ENCODE peak calls at places on chromosomes 12 and 14, in nine cellular contexts. Z is pancreas; J is BJ; P is CD8-positive, alpha-beta T cell; E is endodermal cell; X is cardiac muscle cell; M is ovary; Y is breast epithelium; H is heart left ventricle. L is an unnamed sample.

GRCh38 chr12:2075558-2076195 is 22.9 kb downstream of the CACNA1C start:
- DNase-seq in M (no peak), E (no peak), P (no peak), X (peak), Z (no peak), J (no peak), H (peak), Y (no peak), L (no peak)

GRCh38 chr14:82009076-82009475 is 475.4 kb upstream of the SEL1L start:
- DNase-seq in X (no peak), Y (no peak), Z (no peak), M (no peak), H (no peak), E (peak), P (no peak), J (no peak), L (peak)

GRCh38 chr12:2154050-2154449 is 101.3 kb downstream of the CACNA1C start:
- DNase-seq in M (no peak), E (no peak), X (no peak), Y (no peak), H (no peak), J (no peak), P (no peak), Z (no peak), L (no peak)

GRCh38 chr12:50925920-50926319 is 26.4 kb upstream of the HIGD1C start:
- DNase-seq in M (no peak), Z (no peak), H (no peak), P (no peak), X (no peak), J (no peak), E (no peak), Y (no peak), L (no peak)

GRCh38 chr14:102155150-102155549 is 15.5 kb downstream of the WDR20 start:
- DNase-seq in X (peak), E (no peak), J (no peak), H (no peak), Z (no peak), Y (no peak), M (no peak), P (no peak), L (no peak)

GRCh38 chr14:98169170-98169587 is 1102.8 kb downstream of the BCL11B start:
- DNase-seq in X (no peak), H (no peak), J (no peak), M (no peak), P (no peak), Y (no peak), E (no peak), Z (no peak), L (no peak)

GRCh38 chr14:101255765-101256125 is 305.6 kb upstream of the DIO3 start:
- DNase-seq in Z (no peak), X (no peak), Y (no peak), J (no peak), M (no peak), E (peak), H (no peak), P (no peak), L (no peak)

GRCh38 chr14:56150018-56150417 is 31.8 kb downstream of the PELI2 start:
- DNase-seq in P (no peak), Z (no peak), J (no peak), X (no peak), Y (no peak), M (no peak), E (no peak), H (no peak), L (peak)

GRCh38 chr14:106845286-106846087 is 1319.1 kb downstream of the TMEM121 start:
- DNase-seq in J (no peak), P (peak), H (no peak), X (no peak), M (peak), E (no peak), Y (peak), Z (peak), L (peak)

GRCh38 chr14:76773188-76773885 is 12.1 kb downstream of the VASH1 start:
- DNase-seq in H (peak), Z (no peak), P (no peak), M (peak), E (peak), X (no peak), Y (peak), J (peak), L (no peak)

GRCh38 chr14:32230181-32230580 is 27.1 kb upstream of the RNU6-8 start:
- DNase-seq in M (no peak), P (no peak), J (peak), E (no peak), Z (no peak), X (no peak), Y (no peak), H (no peak), L (no peak)

GRCh38 chr12:93087836-93088610 is 158.9 kb upstream of the EEA1 start:
- DNase-seq in J (no peak), Y (no peak), Z (no peak), H (no peak), M (no peak), E (no peak), P (no peak), X (no peak), L (no peak)

GRCh38 chr12:63922446-63922845 is 77.9 kb downstream of the SRGAP1 start:
- DNase-seq in M (no peak), Y (no peak), X (no peak), E (no peak), P (no peak), J (peak), Z (no peak), H (no peak), L (no peak)

GRCh38 chr14:22569749-22570131 is 19.3 kb downstream of the DAD1 start:
- DNase-seq in M (no peak), H (no peak), J (no peak), E (no peak), Y (no peak), X (no peak), P (no peak), Z (no peak), L (no peak)
- H3K4me3 ChIP-seq in M (no peak), H (no peak), J (no peak), E (no peak), Y (no peak), X (no peak), P (peak), Z (no peak), L (peak)

GRCh38 chr12:58917699-58918334 is 2.5 kb downstream of the LRIG3 start:
- DNase-seq in Z (no peak), M (no peak), J (no peak), Y (no peak), X (no peak), H (no peak), P (no peak), E (no peak), L (no peak)
- H3K4me3 ChIP-seq in Z (peak), M (peak), J (peak), Y (peak), X (peak), H (peak), P (no peak), E (peak), L (no peak)

DNA sequence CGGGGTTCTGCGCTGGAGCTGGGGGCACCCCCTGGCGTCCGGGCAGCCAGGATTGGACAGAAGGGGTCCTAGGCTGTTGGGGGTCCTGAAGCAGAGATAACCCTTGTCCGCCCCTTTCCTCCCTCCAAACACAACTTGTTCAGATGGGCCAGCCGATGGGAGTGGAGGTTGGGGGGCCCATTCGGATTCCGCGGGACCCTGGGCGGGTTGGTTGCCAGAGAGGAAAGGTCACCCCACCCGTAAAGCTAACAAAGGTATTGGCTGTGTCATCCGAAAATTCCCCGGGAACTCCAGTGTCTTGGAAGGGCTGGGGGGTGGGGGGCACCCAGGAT is 1.3 kb downstream of the FAM222A start:
- DNase-seq in E (no peak), Z (no peak), P (no peak), M (no peak), H (no peak), J (no peak), X (no peak), Y (no peak), L (no peak)
- H3K4me3 ChIP-seq in E (peak), Z (peak), P (peak), M (peak), H (peak), J (no peak), X (peak), Y (no peak), L (peak)

DNA sequence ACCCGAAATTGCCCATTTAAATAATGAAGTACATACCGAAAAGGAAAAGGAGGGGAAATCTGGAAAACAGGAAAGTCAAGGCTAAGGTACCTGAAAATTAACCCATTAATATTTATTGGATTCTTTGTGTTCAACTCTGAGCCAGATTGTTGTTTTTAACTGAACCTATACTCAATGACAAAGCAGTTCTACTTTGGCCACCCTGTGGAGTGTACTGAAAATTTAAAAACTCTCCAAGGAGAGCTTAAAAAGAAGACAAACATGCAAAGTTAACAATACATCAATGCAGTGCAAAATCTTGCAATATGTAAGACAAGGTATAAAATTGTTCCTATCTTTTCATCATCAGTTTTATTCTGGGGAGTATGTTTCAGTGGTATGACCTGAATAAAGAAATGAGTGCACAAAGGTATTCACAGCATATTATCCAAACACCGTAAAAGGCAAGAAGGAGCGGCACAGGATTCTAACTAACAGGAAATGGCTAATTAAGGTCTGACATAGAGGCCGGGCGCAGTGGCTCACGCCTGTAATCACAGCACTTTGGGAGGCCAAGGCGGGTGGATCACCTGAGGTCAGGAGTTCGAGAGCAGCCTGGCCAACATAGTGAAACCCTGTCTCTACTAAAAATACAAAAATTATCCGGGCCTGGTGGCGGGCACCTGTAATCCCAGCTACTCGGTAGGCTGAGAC is 1.7 kb downstream of the USP44 start:
- DNase-seq in X (no peak), J (no peak), P (no peak), Y (no peak), H (no peak), E (peak), Z (no peak), M (no peak), L (no peak)
- H3K4me3 ChIP-seq in X (no peak), J (no peak), P (peak), Y (peak), H (peak), E (peak), Z (no peak), M (no peak), L (no peak)

GRCh38 chr14:75527449-75528163 is 5.3 kb downstream of the BATF start:
- DNase-seq in H (no peak), Y (no peak), P (no peak), X (no peak), J (no peak), Z (no peak), E (no peak), M (no peak), L (no peak)
- H3K4me3 ChIP-seq in H (no peak), Y (no peak), P (no peak), X (no peak), J (no peak), Z (no peak), E (no peak), M (no peak), L (no peak)

DNA sequence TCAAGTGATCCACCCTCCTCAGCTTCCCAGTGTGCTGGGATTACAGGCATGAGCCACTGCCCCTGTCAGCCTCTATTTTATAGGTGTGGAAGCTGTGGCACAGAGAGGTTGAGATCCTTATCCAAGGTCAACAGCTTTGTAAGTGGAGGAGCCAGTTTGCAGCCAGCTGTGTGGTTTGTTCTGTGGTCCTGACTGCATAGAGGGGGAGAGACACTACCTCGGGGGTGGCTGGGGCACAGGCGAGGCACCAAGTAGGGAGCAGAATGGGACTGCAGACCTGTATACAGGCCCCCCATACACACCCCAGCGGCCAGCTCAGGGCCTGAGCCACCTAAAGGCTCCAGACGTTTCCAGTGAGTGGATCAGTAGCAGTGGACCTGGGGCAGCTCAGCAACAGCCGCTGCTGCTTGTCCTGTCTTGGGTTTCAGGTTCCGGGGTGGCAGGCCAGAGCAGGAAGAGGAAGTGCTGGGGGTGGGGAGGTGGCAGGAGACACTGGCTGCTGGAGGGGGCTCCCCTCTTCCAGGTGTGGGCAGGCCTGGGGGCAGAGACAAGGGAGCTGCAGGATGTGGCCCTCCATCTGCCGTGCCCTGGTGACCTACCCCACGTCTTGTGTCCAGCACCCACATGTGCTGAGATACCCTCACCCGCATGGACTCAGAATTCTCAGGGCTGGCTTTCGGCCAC is 11.0 kb downstream of the ORAI1 start:
- DNase-seq in Z (no peak), P (peak), M (no peak), X (no peak), E (peak), H (peak), Y (no peak), J (no peak), L (peak)
- H3K4me3 ChIP-seq in Z (no peak), P (peak), M (no peak), X (no peak), E (no peak), H (no peak), Y (no peak), J (no peak), L (peak)

GRCh38 chr12:49131051-49131972 is at the start of gene TUBA1B:
- DNase-seq in Z (peak), J (no peak), X (peak), M (peak), P (peak), Y (peak), H (peak), E (peak), L (peak)

GRCh38 chr12:49133590-49133989 is 2.4 kb upstream of the TUBA1B start:
- DNase-seq in Z (no peak), E (no peak), H (no peak), M (no peak), X (no peak), J (no peak), P (no peak), Y (no peak), L (no peak)

GRCh38 chr12:49131973-49132461 is 822 bp upstream of the TUBA1B start:
- DNase-seq in Z (no peak), H (no peak), J (no peak), E (no peak), Y (no peak), X (no peak), M (no peak), P (no peak), L (peak)

GRCh38 chr12:49130151-49131050 is 794 bp downstream of the TUBA1B start:
- DNase-seq in E (peak), Y (peak), J (peak), H (peak), P (peak), M (peak), X (peak), Z (peak), L (peak)

GRCh38 chr12:49133014-49133413 is 1.8 kb upstream of the TUBA1B start:
- DNase-seq in P (no peak), X (no peak), H (no peak), E (no peak), Y (no peak), J (no peak), Z (no peak), M (no peak), L (no peak)
- H3K4me3 ChIP-seq in P (no peak), X (no peak), H (peak), E (peak), Y (no peak), J (peak), Z (no peak), M (peak), L (no peak)

GRCh38 chr12:12792421-12792820 is 7.0 kb downstream of the APOLD1 start:
- DNase-seq in Y (no peak), X (no peak), M (peak), E (no peak), J (no peak), H (no peak), Z (no peak), P (no peak), L (no peak)

GRCh38 chr12:12794686-12795085 is 9.2 kb downstream of the APOLD1 start:
- DNase-seq in J (no peak), P (no peak), Z (no peak), Y (no peak), E (no peak), H (no peak), X (no peak), M (no peak), L (no peak)

GRCh38 chr12:12790956-12791355 is 5.5 kb downstream of the APOLD1 start:
- DNase-seq in H (no peak), M (no peak), E (peak), J (no peak), P (no peak), X (no peak), Y (no peak), Z (no peak), L (no peak)

GRCh38 chr12:12788675-12789368 is 3.4 kb downstream of the APOLD1 start:
- DNase-seq in Y (peak), M (peak), Z (no peak), E (peak), J (no peak), H (peak), P (peak), X (peak), L (peak)

DNA sequence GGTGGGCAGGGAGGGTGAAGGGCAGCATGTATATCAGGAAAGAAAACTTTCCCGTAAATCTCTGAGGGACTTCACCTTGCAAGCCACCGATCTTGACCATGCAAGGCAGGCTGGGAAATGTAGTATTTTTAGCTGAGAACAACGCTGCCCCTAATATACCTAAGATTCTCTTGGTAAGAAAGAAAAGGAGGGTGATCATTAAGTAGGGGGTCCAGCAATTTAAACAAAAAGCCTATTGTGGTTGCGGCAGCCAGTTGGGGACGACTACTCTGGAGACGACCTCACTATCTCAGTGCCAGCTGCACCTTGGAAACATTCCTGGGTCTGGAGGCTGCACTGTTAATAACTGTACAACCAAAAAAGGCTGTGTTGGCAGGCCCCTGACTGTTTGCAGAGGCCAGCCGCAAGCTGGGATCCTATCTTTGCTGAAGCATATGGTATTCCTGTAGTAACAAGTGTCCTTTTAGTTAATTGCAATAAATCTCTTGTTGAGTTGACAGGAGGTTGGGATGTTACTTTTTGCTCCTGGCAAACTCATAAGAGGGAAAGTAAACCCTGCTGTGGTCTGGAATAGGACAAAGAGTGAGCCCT is 6.4 kb downstream of the APOLD1 start:
- DNase-seq in M (peak), Z (no peak), J (no peak), E (no peak), Y (no peak), H (peak), X (peak), P (no peak), L (no peak)
- H3K4me3 ChIP-seq in M (no peak), Z (no peak), J (no peak), E (no peak), Y (no peak), H (peak), X (no peak), P (no peak), L (no peak)